ENCODE peak calls at places on chromosome 2, in eight cellular contexts. C, A, R, J, N, E, W and D are unnamed samples.

GRCh38 chr2:200703132-200703925 is 108.4 kb upstream of the BZW1 start:
- DNase-seq in C (peak; percentile 33), A (no peak), R (no peak), J (no peak), N (no peak), E (peak; percentile 81), W (peak; percentile 74), D (peak; percentile 66)

GRCh38 chr2:216991563-216991962 is 131.7 kb upstream of the TNP1 start:
- DNase-seq in C (no peak), A (no peak), R (no peak), J (peak; percentile 46), N (peak; percentile 80), E (peak; percentile 32), W (no peak), D (no peak)

GRCh38 chr2:43539991-43540860 is 55.6 kb downstream of the THADA start:
- DNase-seq in C (peak; percentile 55), A (no peak), R (no peak), J (peak; percentile 17), N (peak; percentile 77), E (peak; percentile 100), W (peak; percentile 66), D (peak; percentile 95)

GRCh38 chr2:204763974-204764703 is 218.9 kb downstream of the PARD3B start:
- DNase-seq in C (no peak), A (no peak), R (no peak), J (no peak), N (no peak), E (no peak), W (peak; percentile 6), D (no peak)

GRCh38 chr2:240818543-240819403 is 1.2 kb downstream of the KIF1A start:
- DNase-seq in C (no peak), A (no peak), R (no peak), J (no peak), N (peak; percentile 39), E (no peak), W (no peak), D (no peak)

GRCh38 chr2:99756059-99756458 is 266.2 kb upstream of the REV1 start:
- DNase-seq in C (no peak), A (no peak), R (no peak), J (no peak), N (no peak), E (no peak), W (no peak), D (no peak)

GRCh38 chr2:1561793-1562521 is 148.7 kb downstream of the TPO start:
- DNase-seq in C (no peak), A (no peak), R (no peak), J (no peak), N (no peak), E (no peak), W (no peak), D (no peak)

GRCh38 chr2:183123117-183123958 is 905 bp upstream of the NUP35 start:
- DNase-seq in C (no peak), A (no peak), R (no peak), J (no peak), N (no peak), E (no peak), W (no peak), D (no peak)

GRCh38 chr2:225056330-225057073 is 14.2 kb upstream of the DOCK10 start:
- DNase-seq in C (no peak), A (no peak), R (no peak), J (no peak), N (no peak), E (peak; percentile 26), W (no peak), D (no peak)

GRCh38 chr2:233267516-233268245 is 16.2 kb downstream of the ATG16L1 start:
- DNase-seq in C (no peak), A (no peak), R (no peak), J (no peak), N (no peak), E (no peak), W (no peak), D (no peak)

GRCh38 chr2:86679036-86679435 is 41.1 kb upstream of the RMND5A start:
- DNase-seq in C (no peak), A (no peak), R (no peak), J (no peak), N (no peak), E (no peak), W (no peak), D (no peak)